ENCODE peak calls at places on chromosomes 4 and X, in four cellular contexts. One of them, this sample, is unnamed.

GRCh38 chr4:153792007-153792892 is 3.4 kb upstream of the SFRP2 start:
- DNase-seq in RWPE2: no peak
- DNase-seq in thoracic aorta: no peak
- DNase-seq in left ventricle myocardium inferior: no peak
- DNase-seq in this sample: peak; percentile 56

GRCh38 chr4:142379277-142380051 is 466.6 kb downstream of the INPP4B start:
- DNase-seq in thoracic aorta: no peak
- DNase-seq in left ventricle myocardium inferior: no peak
- DNase-seq in RWPE2: no peak
- DNase-seq in this sample: peak; percentile 76

GRCh38 chrX:134484039-134484438 is 24.1 kb downstream of the HPRT1 start:
- DNase-seq in RWPE2: no peak
- DNase-seq in left ventricle myocardium inferior: no peak
- DNase-seq in thoracic aorta: no peak
- DNase-seq in this sample: no peak

GRCh38 chr4:98794565-98795205 is 134.2 kb downstream of the EIF4E start:
- DNase-seq in left ventricle myocardium inferior: no peak
- DNase-seq in thoracic aorta: no peak
- DNase-seq in RWPE2: no peak
- DNase-seq in this sample: peak; percentile 94

GRCh38 chr4:122806981-122807679 is 19.5 kb upstream of the FGF2 start:
- DNase-seq in RWPE2: no peak
- DNase-seq in thoracic aorta: no peak
- DNase-seq in left ventricle myocardium inferior: no peak
- DNase-seq in this sample: no peak

GRCh38 chrX:66018585-66019309 is 21.1 kb downstream of the VSIG4 start:
- DNase-seq in RWPE2: no peak
- DNase-seq in thoracic aorta: no peak
- DNase-seq in left ventricle myocardium inferior: no peak
- DNase-seq in this sample: no peak

GRCh38 chr4:100257567-100257966 is 67.3 kb upstream of the DDIT4L start:
- DNase-seq in left ventricle myocardium inferior: no peak
- DNase-seq in RWPE2: no peak
- DNase-seq in thoracic aorta: no peak
- DNase-seq in this sample: peak; percentile 17

GRCh38 chrX:124863303-124863702 is 456.4 kb upstream of the TEX13C start:
- DNase-seq in left ventricle myocardium inferior: no peak
- DNase-seq in thoracic aorta: no peak
- DNase-seq in RWPE2: no peak
- DNase-seq in this sample: no peak

GRCh38 chr4:147787204-147787603 is 55.3 kb downstream of the ARHGAP10 start:
- DNase-seq in thoracic aorta: no peak
- DNase-seq in RWPE2: no peak
- DNase-seq in left ventricle myocardium inferior: no peak
- DNase-seq in this sample: no peak

GRCh38 chr4:176885224-176885623 is 92.5 kb upstream of the VEGFC start:
- DNase-seq in thoracic aorta: no peak
- DNase-seq in RWPE2: no peak
- DNase-seq in left ventricle myocardium inferior: no peak
- DNase-seq in this sample: no peak

GRCh38 chr4:70722199-70722791 is 531 bp downstream of the RUFY3 start:
- DNase-seq in RWPE2: no peak
- DNase-seq in left ventricle myocardium inferior: no peak
- DNase-seq in thoracic aorta: no peak
- DNase-seq in this sample: no peak

GRCh38 chr4:175536852-175537453 is 275.1 kb downstream of the GPM6A start:
- DNase-seq in RWPE2: no peak
- DNase-seq in thoracic aorta: no peak
- DNase-seq in left ventricle myocardium inferior: no peak
- DNase-seq in this sample: peak; percentile 30
- TF ChIP-seq CTCF in RWPE2: peak; percentile 80
- TF ChIP-seq CTCF in thoracic aorta: peak; percentile 49
- TF ChIP-seq CTCF in left ventricle myocardium inferior: peak; percentile 56
- TF ChIP-seq CTCF in this sample: peak; percentile 61

GRCh38 chr4:7382634-7383014 is 52.1 kb downstream of the PSAPL1 start:
- DNase-seq in RWPE2: peak; percentile 44
- DNase-seq in left ventricle myocardium inferior: no peak
- DNase-seq in thoracic aorta: no peak
- DNase-seq in this sample: no peak
- H3K27ac ChIP-seq in RWPE2: no peak overlapping the region
- H3K27ac ChIP-seq in left ventricle myocardium inferior: no peak overlapping the region
- H3K27ac ChIP-seq in thoracic aorta: no peak overlapping the region
- H3K27ac ChIP-seq in this sample: no peak overlapping the region

GRCh38 chrX:147602297-147602696 is 309.4 kb upstream of the FMR1 start:
- DNase-seq in thoracic aorta: no peak
- DNase-seq in left ventricle myocardium inferior: no peak
- DNase-seq in RWPE2: no peak
- DNase-seq in this sample: no peak
- TF ChIP-seq CTCF in thoracic aorta: no peak
- TF ChIP-seq CTCF in left ventricle myocardium inferior: no peak
- TF ChIP-seq CTCF in RWPE2: peak; percentile 9
- TF ChIP-seq CTCF in this sample: no peak

DNA sequence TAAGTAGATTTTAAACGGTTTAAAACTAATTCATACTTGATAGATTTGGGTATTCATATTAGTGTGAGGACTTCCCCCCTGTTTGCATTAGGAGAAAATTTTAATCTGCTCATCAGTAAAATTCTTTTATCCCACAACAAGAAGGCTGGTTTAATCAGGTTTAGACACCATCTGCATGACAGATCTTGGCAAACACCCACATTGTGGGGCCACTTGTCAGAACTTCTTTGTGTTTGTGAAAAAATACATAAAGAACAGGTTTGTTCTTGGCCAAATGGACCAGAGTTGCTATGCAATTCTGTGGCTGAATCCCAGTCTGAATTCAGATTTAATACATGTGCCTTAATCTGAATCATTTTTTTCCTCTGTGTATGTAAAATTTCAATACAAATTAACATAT is 121.1 kb downstream of the REPS2 start:
- DNase-seq in thoracic aorta: no peak
- DNase-seq in RWPE2: no peak
- DNase-seq in left ventricle myocardium inferior: no peak
- DNase-seq in this sample: no peak
- H3K27ac ChIP-seq in thoracic aorta: no peak overlapping the region
- H3K27ac ChIP-seq in RWPE2: no peak overlapping the region
- H3K27ac ChIP-seq in left ventricle myocardium inferior: no peak overlapping the region
- H3K27ac ChIP-seq in this sample: no peak overlapping the region

GRCh38 chrX:46642145-46642544 is 68.6 kb downstream of the CHST7 start:
- DNase-seq in thoracic aorta: no peak
- DNase-seq in left ventricle myocardium inferior: no peak
- DNase-seq in RWPE2: no peak
- DNase-seq in this sample: peak; percentile 11
- TF ChIP-seq CTCF in thoracic aorta: peak; percentile 50
- TF ChIP-seq CTCF in left ventricle myocardium inferior: peak; percentile 64
- TF ChIP-seq CTCF in RWPE2: peak; percentile 45
- TF ChIP-seq CTCF in this sample: peak; percentile 59

This sample was measured in foreskin keratinocyte.